ENCODE peak calls at places on chromosomes 13 and 19, in five cellular contexts. V is neuronal stem cell, S is mesendoderm, T is IMR-90, W is H1. R is an unnamed sample.

GRCh38 chr19:8545743-8546142 is 31.5 kb downstream of the MYO1F start:
- DNase-seq in V (no peak), S (no peak), T (no peak), W (no peak), R (no peak)

GRCh38 chr19:8489591-8490394 is 12.6 kb downstream of the PRAM1 start:
- DNase-seq in V (no peak), S (no peak), T (no peak), W (no peak), R (peak)

GRCh38 chr13:107563099-107563925 is 652.0 kb downstream of the LIG4 start:
- DNase-seq in V (peak), S (peak), T (no peak), W (no peak), R (no peak)

GRCh38 chr19:18961767-18962423 is 20.9 kb upstream of the HOMER3 start:
- DNase-seq in V (peak), S (peak), T (no peak), W (peak), R (peak)

GRCh38 chr13:33207616-33207964 is 78.0 kb downstream of the STARD13 start:
- DNase-seq in V (no peak), S (no peak), T (peak), W (no peak), R (no peak)

GRCh38 chr13:24905242-24905641 is 141.3 kb downstream of the RNF17 start:
- DNase-seq in V (no peak), S (no peak), T (peak), W (no peak), R (no peak)

GRCh38 chr19:33125929-33126388 is 6.0 kb upstream of the WDR88 start:
- DNase-seq in V (peak), S (peak), T (peak), W (peak), R (peak)

GRCh38 chr19:8827277-8827676 is 4.8 kb downstream of the ZNF558 start:
- DNase-seq in V (no peak), S (no peak), T (no peak), W (no peak), R (no peak)

GRCh38 chr19:19053508-19054314 is 10.1 kb upstream of the SLC25A42 start:
- DNase-seq in V (peak), S (peak), T (peak), W (peak), R (peak)

GRCh38 chr13:46097015-46097414 is 7.8 kb downstream of the CPB2 start:
- DNase-seq in V (no peak), S (no peak), T (no peak), W (no peak), R (no peak)

GRCh38 chr19:37014456-37014855 is 63.8 kb upstream of the ZNF420 start:
- DNase-seq in V (no peak), S (no peak), T (no peak), W (no peak), R (no peak)

GRCh38 chr13:99500839-99501134 is 485 bp upstream of the TM9SF2 start:
- DNase-seq in V (no peak), S (no peak), T (no peak), W (no peak), R (no peak)

GRCh38 chr13:98447130-98447529 is 129.8 kb downstream of the STK24 start:
- DNase-seq in V (no peak), S (no peak), T (no peak), W (no peak), R (no peak)

GRCh38 chr13:78960881-78961280 is 301.9 kb upstream of the OBI1 start:
- DNase-seq in V (no peak), S (no peak), T (no peak), W (no peak), R (peak)

GRCh38 chr13:48773531-48774275 is 120.0 kb downstream of the CYSLTR2 start:
- DNase-seq in V (no peak), S (no peak), T (peak), W (no peak), R (no peak)

GRCh38 chr19:57363734-57364181 is 407 bp downstream of the TRAPPC2B start:
- DNase-seq in V (no peak), S (no peak), T (peak), W (no peak), R (no peak)

GRCh38 chr19:36207605-36208252 is 6.7 kb downstream of the ZNF565 start:
- DNase-seq in V (no peak), S (no peak), T (no peak), W (no peak), R (no peak)

GRCh38 chr13:74206061-74206561 is 71.9 kb upstream of the KLF12 start:
- DNase-seq in V (no peak), S (peak), T (peak), W (no peak), R (no peak)

GRCh38 chr13:50999641-51000040 is 90.0 kb downstream of the RNASEH2B start:
- DNase-seq in V (no peak), S (no peak), T (no peak), W (no peak), R (no peak)

GRCh38 chr13:48094404-48094780 is 512 bp downstream of the MED4 start:
- DNase-seq in V (no peak), S (peak), T (no peak), W (no peak), R (no peak)

GRCh38 chr19:55063492-55063843 is 520 bp upstream of the RDH13 start:
- DNase-seq in V (no peak), S (no peak), T (no peak), W (no peak), R (no peak)
- H3K23ac ChIP-seq in V (no peak), S (no peak), T (no peak), W (no peak), R (no peak)

GRCh38 chr19:16233836-16234551 is 36.3 kb downstream of the AP1M1 start:
- DNase-seq in V (no peak), S (no peak), T (no peak), W (no peak), R (no peak)
- H3K23ac ChIP-seq in V (peak), S (no peak), T (no peak), W (no peak), R (no peak)

DNA sequence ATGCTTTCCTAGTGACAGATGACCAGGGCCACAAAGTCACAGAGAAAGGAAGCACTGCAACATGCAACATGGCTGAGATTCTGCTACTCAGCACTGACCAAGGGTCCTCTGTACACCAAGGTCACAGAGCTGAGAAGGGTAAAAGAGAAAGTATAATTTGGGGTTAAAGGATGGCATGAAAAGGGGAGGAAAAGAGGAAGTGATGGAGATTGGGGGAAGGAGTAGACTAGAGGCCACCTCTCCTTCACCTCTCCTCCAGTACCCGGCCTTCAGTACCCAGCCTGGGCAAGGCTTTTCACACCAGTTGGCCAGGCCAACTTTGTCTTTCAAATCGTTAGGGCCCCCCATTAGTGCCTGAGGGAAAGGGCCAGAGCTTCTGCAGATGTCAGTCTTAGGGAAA is 6.3 kb upstream of the RPS19 start:
- DNase-seq in V (no peak), S (no peak), T (no peak), W (no peak), R (no peak)
- H3K23ac ChIP-seq in V (no peak), S (no peak), T (no peak), W (no peak), R (no peak)

DNA sequence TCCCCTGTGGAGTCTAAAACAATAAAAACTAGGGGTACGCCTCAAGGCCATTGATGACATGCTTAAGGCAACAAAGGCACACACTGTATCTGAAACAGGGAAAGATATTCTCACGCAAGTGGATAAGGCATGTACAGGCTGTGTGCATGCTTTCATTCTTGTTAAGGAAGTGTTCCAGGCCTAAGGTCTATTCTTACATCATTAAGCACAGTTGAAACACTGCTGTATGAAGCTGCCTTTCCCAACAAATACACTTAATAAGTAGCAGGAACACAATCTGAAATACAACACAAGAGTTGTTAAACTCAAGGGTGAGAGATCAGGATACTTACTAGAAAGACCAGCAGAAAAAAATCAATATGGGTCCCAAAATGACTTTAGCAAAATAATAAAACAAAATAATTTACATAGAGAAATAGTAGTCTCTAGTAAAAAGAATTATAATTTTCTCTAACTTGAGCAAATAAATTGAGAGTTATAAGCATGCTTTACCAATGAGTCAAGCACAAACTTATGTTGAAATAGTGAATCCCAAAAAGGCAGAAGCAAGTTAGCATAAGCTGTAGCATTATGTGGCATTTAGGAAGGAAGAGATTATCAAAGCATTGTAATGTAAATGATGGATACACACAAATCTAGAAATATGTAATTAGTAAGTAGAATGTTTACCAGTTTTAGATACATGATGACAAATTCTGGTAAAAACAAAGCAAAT is 796.9 kb downstream of the SLITRK1 start:
- DNase-seq in V (no peak), S (no peak), T (peak), W (no peak), R (no peak)
- H3K23ac ChIP-seq in V (no peak), S (no peak), T (peak), W (no peak), R (no peak)

DNA sequence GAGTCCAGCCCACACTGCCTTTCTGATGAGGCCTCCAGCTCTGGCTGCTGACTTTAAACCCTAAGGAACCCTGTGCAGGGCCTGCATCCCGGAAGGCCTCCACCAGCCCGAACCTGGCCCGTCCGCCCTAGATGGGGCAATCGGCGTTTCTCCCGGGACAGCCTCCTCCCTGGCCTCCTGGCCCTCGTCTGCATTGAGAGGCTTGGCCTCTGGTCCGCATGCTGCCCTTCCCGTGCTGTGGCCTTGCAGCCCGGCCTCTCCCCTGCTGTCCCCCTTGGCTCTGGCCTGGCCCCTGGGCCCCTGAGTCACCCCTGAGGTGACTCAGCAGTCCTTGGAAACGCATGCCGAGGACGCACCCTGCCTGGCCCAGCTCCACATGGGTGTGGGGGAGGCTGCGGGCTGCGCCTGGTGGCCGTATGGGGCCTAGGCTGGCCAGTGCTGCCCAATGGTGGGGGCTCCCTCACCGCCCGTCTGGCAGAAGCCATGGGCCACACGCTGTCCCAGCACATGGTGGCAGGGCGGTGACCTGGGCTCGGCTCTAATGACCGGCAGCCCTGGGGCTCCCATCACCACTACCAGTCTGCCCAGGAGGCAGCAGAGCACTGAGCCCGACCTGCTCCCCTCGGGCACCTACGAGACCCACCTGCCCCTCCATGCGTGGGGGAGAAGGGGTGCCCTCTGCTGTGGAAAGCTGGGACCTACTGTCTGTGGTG is 25.7 kb downstream of the SH3GL1 start:
- DNase-seq in V (no peak), S (peak), T (peak), W (no peak), R (peak)
- H3K23ac ChIP-seq in V (peak), S (peak), T (peak), W (no peak), R (no peak)

GRCh38 chr19:532578-533484 is 1.3 kb downstream of the CDC34 start:
- DNase-seq in V (no peak), S (peak), T (peak), W (peak), R (peak)
- H3K23ac ChIP-seq in V (peak), S (peak), T (peak), W (no peak), R (no peak)

DNA sequence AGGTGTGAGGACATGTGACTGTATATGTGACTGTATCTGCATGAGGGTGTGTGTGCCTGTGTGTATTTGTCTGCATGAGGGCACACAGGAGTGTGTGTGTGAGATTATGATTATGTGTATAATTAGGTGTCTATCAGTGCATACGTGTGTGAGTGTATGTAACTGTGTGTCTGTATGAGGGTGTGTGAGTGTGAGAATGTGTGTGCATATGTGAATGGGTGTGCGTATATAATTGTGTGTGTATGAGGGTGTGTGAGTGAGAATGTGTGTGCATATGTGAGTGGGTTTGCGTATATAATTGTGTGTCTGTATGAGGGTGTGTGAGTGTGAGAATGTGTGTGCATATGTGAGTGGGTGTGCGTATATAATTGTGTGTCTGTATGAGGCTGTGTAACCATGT is 3.0 kb upstream of the ACSBG2 start:
- DNase-seq in V (no peak), S (no peak), T (no peak), W (no peak), R (no peak)
- H3K23ac ChIP-seq in V (no peak), S (no peak), T (no peak), W (no peak), R (no peak)

DNA sequence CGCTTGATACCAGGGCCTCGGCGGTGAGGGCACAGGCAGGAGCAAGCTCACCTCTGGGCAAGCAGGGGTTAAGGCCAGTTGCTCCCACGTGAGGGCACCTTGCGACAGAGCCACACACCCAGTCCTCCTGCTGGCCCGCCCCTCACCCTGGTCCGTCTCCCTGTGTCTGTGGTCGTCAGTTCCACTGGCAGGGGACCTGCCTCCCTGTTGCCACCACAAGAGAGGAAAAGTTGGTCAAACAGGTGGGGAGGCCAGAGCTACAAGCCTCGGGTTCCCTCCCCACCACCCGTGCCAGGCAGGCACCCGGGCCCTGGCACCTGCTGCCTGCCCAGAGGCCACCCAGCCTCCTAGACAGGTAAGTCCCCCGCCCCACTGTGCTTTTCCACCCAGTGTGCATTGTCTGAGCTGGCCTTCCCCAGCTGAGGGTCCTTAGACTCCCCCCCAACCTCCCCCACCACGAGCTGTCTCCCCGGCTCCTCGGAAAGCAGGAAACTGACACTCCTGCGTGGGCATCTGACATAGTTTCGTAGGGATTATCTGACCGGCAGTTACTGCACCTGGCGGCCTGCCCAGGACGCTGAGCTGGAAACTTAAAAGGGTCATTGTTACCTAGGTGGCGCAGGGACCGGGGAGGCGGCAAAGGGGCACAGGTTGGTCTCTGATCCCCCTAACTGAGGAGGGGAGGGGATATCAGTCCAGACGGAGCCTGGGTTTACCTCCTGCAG is at the start of gene TJP3:
- DNase-seq in V (no peak), S (no peak), T (peak), W (peak), R (no peak)
- H3K23ac ChIP-seq in V (peak), S (no peak), T (no peak), W (no peak), R (no peak)

GRCh38 chr19:28846094-28846812 is 366.7 kb downstream of the UQCRFS1 start:
- DNase-seq in V (no peak), S (no peak), T (no peak), W (no peak), R (no peak)
- H3K23ac ChIP-seq in V (no peak), S (no peak), T (no peak), W (peak), R (no peak)